ENCODE peak calls at places on chromosomes 2 and 18, in ten cellular contexts. O is RWPE1; C is T-helper 2 cell treated with Interferon-gamma antibody and Interleukin-4, amounts not matched to agents 5 μg/mL and 100 μg/mL, for 36 hours; Z is left lung; E is GM04504; J is cerebellum; T is WTC11; F is Daoy; R is naive thymus-derived CD4-positive, alpha-beta T cell; S is GM19239. D is an unnamed sample.

GRCh38 chr2:1306029-1306686 is 107.1 kb upstream of the TPO start:
- DNase-seq in R (no peak), S (no peak), T (no peak), J (no peak), F (no peak), C (no peak), O (no peak), Z (no peak), E (no peak), D (no peak)

GRCh38 chr2:96315400-96316071 is 9.6 kb upstream of the ITPRIPL1 start:
- DNase-seq in C (no peak), O (no peak), S (no peak), J (no peak), T (no peak), R (no peak), Z (no peak), F (peak; percentile 61), E (peak; percentile 66), D (no peak)

GRCh38 chr2:97712693-97713295 is 582 bp upstream of the ZAP70 start:
- DNase-seq in E (no peak), R (no peak), Z (peak; percentile 31), O (no peak), J (no peak), T (no peak), F (no peak), S (no peak), C (no peak), D (no peak)

GRCh38 chr2:179580378-179581146 is 280.9 kb downstream of the ZNF385B start:
- DNase-seq in S (no peak), Z (no peak), O (no peak), T (no peak), R (no peak), E (no peak), C (no peak), J (no peak), F (no peak), D (no peak)

GRCh38 chr2:157898591-157898996 is 22.5 kb upstream of the ACVR1 start:
- DNase-seq in E (peak; percentile 57), S (no peak), R (no peak), C (peak; percentile 83), Z (peak; percentile 46), T (no peak), O (peak; percentile 64), F (peak; percentile 78), J (no peak), D (no peak)

GRCh38 chr18:58980991-58981390 is 116.3 kb downstream of the ZNF532 start:
- DNase-seq in C (no peak), Z (no peak), O (no peak), T (no peak), E (no peak), S (no peak), R (no peak), J (no peak), F (no peak), D (no peak)

GRCh38 chr2:222707102-222707688 is 35.7 kb downstream of the MOGAT1 start:
- DNase-seq in Z (no peak), R (no peak), E (no peak), O (no peak), C (no peak), F (peak; percentile 15), T (no peak), J (no peak), S (no peak), D (no peak)

GRCh38 chr2:226087505-226088365 is 688.2 kb downstream of the NYAP2 start:
- DNase-seq in T (no peak), S (no peak), F (no peak), Z (no peak), C (no peak), J (no peak), R (no peak), O (no peak), E (no peak), D (no peak)

GRCh38 chr18:61972389-61973264 is 79.8 kb upstream of the RNF152 start:
- DNase-seq in J (no peak), S (no peak), E (no peak), O (no peak), Z (no peak), T (no peak), C (no peak), F (no peak), R (no peak), D (no peak)

GRCh38 chr2:126749537-126749936 is 93.6 kb downstream of the GYPC start:
- DNase-seq in F (no peak), T (no peak), R (peak; percentile 14), C (no peak), O (no peak), J (no peak), E (no peak), Z (no peak), S (no peak), D (no peak)

GRCh38 chr2:68605939-68606338 is 37.4 kb upstream of the PROKR1 start:
- DNase-seq in T (no peak), Z (no peak), O (no peak), J (no peak), F (no peak), E (no peak), C (no peak), R (no peak), S (no peak), D (no peak)

GRCh38 chr2:199485732-199486335 is 28.1 kb upstream of the SATB2 start:
- DNase-seq in S (no peak), F (peak; percentile 73), J (no peak), R (no peak), Z (peak; percentile 44), E (no peak), T (peak; percentile 83), O (peak; percentile 54), C (no peak), D (no peak)

GRCh38 chr18:45449761-45450227 is 165.5 kb upstream of the SLC14A2 start:
- DNase-seq in E (peak; percentile 7), R (no peak), T (no peak), F (no peak), C (no peak), O (no peak), J (peak; percentile 70), S (no peak), Z (peak; percentile 55), D (no peak)

GRCh38 chr2:152716805-152717241 is 438 bp downstream of the PRPF40A start:
- DNase-seq in C (no peak), Z (peak; percentile 36), E (no peak), T (peak; percentile 25), S (no peak), F (peak; percentile 23), O (peak; percentile 18), J (no peak), R (no peak), D (no peak)

GRCh38 chr2:5915926-5916325 is 223.7 kb downstream of the SOX11 start:
- DNase-seq in R (no peak), J (no peak), S (no peak), O (no peak), C (no peak), T (peak; percentile 66), F (peak; percentile 49), Z (no peak), E (no peak), D (no peak)

GRCh38 chr2:241893265-241893664 is 23.7 kb downstream of the RTP5 start:
- DNase-seq in C (no peak), Z (peak; percentile 12), J (no peak), T (peak; percentile 9), R (no peak), E (no peak), F (no peak), S (no peak), O (no peak), D (no peak)

GRCh38 chr2:24274809-24275208 is 85.5 kb downstream of the ITSN2 start:
- DNase-seq in E (no peak), R (no peak), O (no peak), F (no peak), S (no peak), Z (no peak), T (no peak), J (no peak), C (no peak), D (no peak)

GRCh38 chr2:70141754-70142589 is 48.8 kb downstream of the C2orf42 start:
- DNase-seq in E (no peak), J (peak; percentile 73), S (no peak), T (peak; percentile 77), R (peak; percentile 31), C (no peak), F (no peak), Z (no peak), O (peak; percentile 36), D (peak; percentile 100)

GRCh38 chr2:74457129-74457548 is 1.1 kb upstream of the WBP1 start:
- DNase-seq in F (no peak), O (no peak), C (no peak), T (no peak), R (no peak), J (no peak), S (no peak), Z (no peak), E (no peak), D (no peak)

GRCh38 chr2:18066894-18067293 is 188.4 kb downstream of the KCNS3 start:
- DNase-seq in E (no peak), O (no peak), F (no peak), Z (no peak), C (no peak), J (no peak), R (no peak), T (no peak), S (no peak), D (no peak)

GRCh38 chr2:207448006-207448405 is 81.8 kb upstream of the CREB1 start:
- DNase-seq in J (no peak), S (no peak), T (no peak), Z (no peak), R (no peak), F (no peak), O (no peak), E (no peak), C (no peak), D (no peak)

GRCh38 chr2:159111346-159111922 is 143.0 kb downstream of the TANC1 start:
- DNase-seq in J (peak; percentile 49), C (no peak), R (no peak), F (peak; percentile 43), T (no peak), S (no peak), Z (no peak), E (no peak), O (no peak), D (no peak)

GRCh38 chr2:119011162-119011909 is 69.3 kb downstream of the MARCO start:
- DNase-seq in J (peak; percentile 6), O (peak; percentile 48), E (peak; percentile 4), T (peak; percentile 82), S (no peak), F (peak; percentile 69), Z (peak; percentile 44), C (no peak), R (no peak), D (no peak)

GRCh38 chr2:219612605-219613286 is 14.7 kb upstream of the SLC4A3 start:
- DNase-seq in S (no peak), C (no peak), E (no peak), T (no peak), Z (no peak), R (no peak), O (no peak), F (no peak), J (no peak), D (no peak)

GRCh38 chr2:31287681-31288080 is 53.7 kb downstream of the EHD3 start:
- DNase-seq in O (no peak), S (no peak), J (no peak), F (peak; percentile 64), Z (no peak), T (no peak), C (no peak), R (no peak), E (no peak), D (no peak)

GRCh38 chr2:235418918-235419317 is 74.9 kb upstream of the AGAP1 start:
- DNase-seq in S (no peak), T (no peak), J (no peak), O (no peak), E (no peak), C (no peak), R (no peak), Z (no peak), F (no peak), D (no peak)

GRCh38 chr2:75525434-75526308 is 35.1 kb downstream of the EVA1A start:
- DNase-seq in S (no peak), R (no peak), J (no peak), C (no peak), E (no peak), Z (no peak), F (peak; percentile 38), T (no peak), O (peak; percentile 64), D (no peak)

GRCh38 chr2:199977984-199978415 is 22.6 kb downstream of the MAIP1 start:
- DNase-seq in Z (no peak), S (no peak), T (no peak), E (no peak), F (peak; percentile 29), O (peak; percentile 67), J (no peak), C (peak; percentile 72), R (no peak), D (no peak)

D was measured in esophagus squamous epithelium.